ENCODE peak calls at places on chromosomes 7 and 10, in ten cellular contexts. O is adipocyte; K is IMR-90; D is HCT116; N is CD4-positive, CD25-positive, alpha-beta regulatory T cell; G is GM23248; F is right lobe of liver; A is tibial nerve; X is Peyer's patch; I is OCI-LY7. E is an unnamed sample. For H3K36me3, the result is how much of the 10 kb centered on the place peaks cover.

GRCh38 chr7:158710651-158711102 is 6.1 kb upstream of the NCAPG2 start:
- DNase-seq in X (no peak), I (no peak), O (no peak), K (peak), F (no peak), G (peak), D (no peak), N (no peak), A (no peak), E (no peak)

GRCh38 chr10:27440478-27440877 is 63.6 kb upstream of the RAB18 start:
- DNase-seq in A (no peak), N (no peak), G (no peak), X (no peak), D (no peak), I (no peak), O (no peak), K (no peak), F (no peak), E (no peak)

GRCh38 chr7:388961-389701 is 99.2 kb downstream of the FOXL3 start:
- DNase-seq in K (no peak), X (no peak), D (no peak), G (no peak), I (no peak), F (peak), O (no peak), N (no peak), A (no peak), E (no peak)

GRCh38 chr7:24963218-24963617 is 16.8 kb downstream of the OSBPL3 start:
- DNase-seq in D (no peak), F (peak), N (no peak), G (peak), X (no peak), A (peak), I (peak), O (no peak), K (peak), E (no peak)

GRCh38 chr10:3427316-3427715 is 254.7 kb upstream of the PITRM1 start:
- DNase-seq in G (peak), N (no peak), F (no peak), I (no peak), O (no peak), K (peak), X (no peak), A (no peak), D (no peak), E (no peak)

GRCh38 chr10:29486466-29486865 is 148.3 kb downstream of the SVIL start:
- DNase-seq in K (no peak), X (no peak), I (no peak), O (no peak), A (no peak), G (no peak), F (no peak), N (no peak), D (no peak), E (no peak)

GRCh38 chr10:120011359-120012132 is 119.0 kb downstream of the SEC23IP start:
- DNase-seq in F (no peak), D (no peak), O (no peak), N (no peak), X (no peak), K (no peak), A (no peak), I (no peak), G (no peak), E (no peak)

GRCh38 chr7:112176241-112176640 is 30.0 kb downstream of the DOCK4 start:
- DNase-seq in O (no peak), I (no peak), F (no peak), D (no peak), A (no peak), G (no peak), K (no peak), N (no peak), X (no peak), E (no peak)

GRCh38 chr10:3132036-3133025 is 40.3 kb downstream of the PITRM1 start:
- DNase-seq in D (no peak), N (no peak), O (peak), X (no peak), A (no peak), F (no peak), I (no peak), K (no peak), G (peak), E (no peak)

GRCh38 chr7:151206914-151207313 is 3.4 kb downstream of the H2BK1 start:
- DNase-seq in G (no peak), K (no peak), X (no peak), A (no peak), O (no peak), I (no peak), F (no peak), N (no peak), D (no peak), E (no peak)

GRCh38 chr10:110916554-110917346 is 2.2 kb downstream of the BBIP1 start:
- DNase-seq in D (no peak), K (peak), O (peak), I (no peak), A (no peak), F (no peak), X (no peak), G (peak), N (no peak), E (no peak)

GRCh38 chr10:69222157-69223027 is 2.3 kb downstream of the HKDC1 start:
- DNase-seq in A (peak), G (peak), X (peak), F (no peak), D (peak), N (peak), O (peak), K (peak), I (peak), E (peak)

GRCh38 chr7:7351832-7352231 is 169.5 kb downstream of the C1GALT1 start:
- DNase-seq in O (no peak), N (no peak), I (no peak), A (no peak), G (no peak), D (no peak), X (no peak), K (no peak), F (no peak), E (no peak)

GRCh38 chr7:18191329-18191728 is 163.7 kb upstream of the PRPS1L1 start:
- DNase-seq in I (no peak), N (no peak), D (no peak), G (no peak), F (no peak), K (no peak), X (no peak), A (no peak), O (no peak), E (no peak)

GRCh38 chr7:47253650-47254080 is 328.2 kb downstream of the TNS3 start:
- DNase-seq in K (peak), N (no peak), I (no peak), X (no peak), D (peak), O (peak), F (no peak), A (peak), G (peak), E (no peak)

GRCh38 chr10:29646238-29646902 is 11.6 kb upstream of the SVIL start:
- DNase-seq in O (peak), F (peak), N (no peak), D (no peak), G (peak), I (no peak), K (peak), X (no peak), A (peak), E (no peak)

GRCh38 chr10:44902838-44903545 is 8.1 kb upstream of the TMEM72 start:
- DNase-seq in K (no peak), O (no peak), N (no peak), X (no peak), F (no peak), A (no peak), D (no peak), I (no peak), G (no peak), E (no peak)

DNA sequence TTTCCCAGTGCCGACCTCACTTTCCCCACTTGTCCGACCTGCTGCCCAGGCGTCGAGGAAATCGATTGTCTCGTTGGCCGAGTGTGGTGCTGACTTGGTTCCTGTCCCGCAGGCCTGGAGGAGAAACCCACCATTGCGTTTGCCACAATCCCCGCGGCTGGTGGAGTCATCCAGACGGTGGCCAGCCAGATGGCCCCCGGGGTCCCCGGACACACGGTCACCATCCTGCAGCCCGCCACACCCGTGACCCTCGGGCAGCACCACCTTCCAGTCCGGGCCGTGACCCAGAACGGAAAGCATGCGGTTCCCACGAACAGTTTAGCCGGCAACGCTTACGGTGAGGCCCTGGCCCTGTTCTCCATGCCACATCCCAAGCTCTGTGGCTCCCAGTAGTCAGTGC is 14.5 kb upstream of the AP5Z1 start:
- DNase-seq in N (no peak), K (no peak), A (no peak), X (no peak), D (no peak), I (no peak), F (peak), G (no peak), O (no peak), E (no peak)
- H3K36me3 ChIP-seq in N (half or more), K (half or more), A (under half), X (half or more), D (under half), I (half or more), F (half or more), G (under half), O (half or more), E (under half)

DNA sequence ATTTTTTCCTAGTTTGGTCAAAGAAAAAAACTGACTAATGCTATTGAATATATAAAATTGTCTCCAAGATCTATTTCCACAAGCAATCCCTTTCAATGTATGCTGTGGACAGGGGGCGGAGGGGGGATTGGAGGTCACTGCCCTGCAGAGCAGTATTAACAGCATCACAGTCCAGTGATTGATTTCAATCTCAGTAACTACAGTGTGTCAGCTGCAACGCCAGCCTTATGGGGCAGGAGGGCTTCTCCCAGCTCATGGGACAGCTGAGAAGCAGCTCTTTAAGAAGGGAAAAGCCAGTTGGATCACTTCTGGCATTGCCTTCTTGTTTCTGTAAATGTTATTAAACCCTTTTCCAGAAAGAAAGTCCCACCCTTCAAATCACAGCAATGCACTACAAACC is 65.0 kb downstream of the RAPGEF5 start:
- DNase-seq in O (no peak), F (no peak), I (no peak), D (no peak), X (no peak), K (no peak), N (no peak), G (no peak), A (no peak), E (no peak)
- H3K36me3 ChIP-seq in O (under half), F (under half), I (half or more), D (under half), X (under half), K (under half), N (under half), G (under half), A (under half), E (under half)

DNA sequence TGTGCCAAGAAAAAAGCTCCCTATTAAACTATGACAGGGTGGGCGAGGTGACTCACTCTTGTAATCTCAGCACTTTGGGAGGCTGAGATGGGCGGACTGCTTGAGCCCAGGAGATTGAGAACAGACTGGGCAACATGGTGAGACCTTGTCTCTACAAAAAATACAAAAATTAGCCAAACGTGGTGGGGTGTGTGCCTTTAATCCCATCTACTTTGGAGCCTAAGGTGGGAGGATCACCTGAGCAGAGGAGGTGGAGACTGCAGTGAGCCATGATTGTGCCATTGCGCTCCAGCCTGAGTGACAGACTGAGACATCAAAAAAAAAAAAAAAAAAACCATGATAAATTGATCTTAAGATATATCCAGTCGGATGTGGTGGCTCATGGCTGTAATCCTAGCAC is 11.5 kb downstream of the POLR3A start:
- DNase-seq in N (no peak), D (no peak), G (no peak), O (no peak), X (no peak), K (no peak), F (no peak), I (no peak), A (no peak), E (no peak)
- H3K36me3 ChIP-seq in N (half or more), D (half or more), G (half or more), O (half or more), X (half or more), K (half or more), F (half or more), I (half or more), A (under half), E (half or more)

DNA sequence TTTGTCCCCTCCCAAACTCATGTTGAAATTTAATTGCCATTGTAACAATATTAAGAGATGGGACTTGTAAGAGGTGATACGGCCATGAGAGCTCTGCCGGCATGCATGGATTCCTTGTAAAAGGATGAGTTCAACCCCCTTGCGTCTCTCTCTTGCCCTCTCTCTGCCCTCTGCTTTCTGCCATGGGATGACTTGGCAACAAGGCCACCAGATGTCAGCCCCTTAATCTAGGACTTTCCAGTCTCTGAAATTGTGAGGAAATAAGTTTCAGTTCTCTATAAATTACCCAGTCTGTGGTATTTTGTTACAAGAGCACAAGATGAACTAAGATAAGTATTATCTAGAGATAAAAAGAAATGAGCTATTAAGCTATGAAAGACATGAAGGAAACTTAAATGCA is 145.8 kb upstream of the AHR start:
- DNase-seq in F (no peak), N (no peak), D (no peak), K (no peak), I (no peak), A (no peak), G (no peak), O (no peak), X (no peak), E (no peak)
- H3K36me3 ChIP-seq in F (under half), N (under half), D (under half), K (under half), I (under half), A (under half), G (under half), O (under half), X (under half), E (under half)

GRCh38 chr10:112958275-112958995 is 8.4 kb downstream of the TCF7L2 start:
- DNase-seq in X (no peak), I (no peak), K (peak), N (no peak), A (no peak), F (no peak), D (no peak), G (peak), O (peak), E (no peak)
- H3K36me3 ChIP-seq in X (under half), I (under half), K (under half), N (under half), A (under half), F (under half), D (under half), G (under half), O (under half), E (under half)

GRCh38 chr10:18608581-18608980 is 42.8 kb downstream of the NSUN6 start:
- DNase-seq in K (no peak), G (no peak), A (no peak), I (no peak), O (no peak), D (no peak), N (no peak), F (no peak), X (no peak), E (no peak)

GRCh38 chr10:18611168-18611567 is 40.2 kb downstream of the NSUN6 start:
- DNase-seq in N (no peak), A (no peak), D (no peak), K (no peak), G (no peak), I (no peak), F (no peak), O (no peak), X (no peak), E (no peak)

GRCh38 chr10:18607979-18608378 is 43.4 kb downstream of the NSUN6 start:
- DNase-seq in D (no peak), K (peak), N (no peak), O (peak), I (no peak), G (peak), F (no peak), X (no peak), A (no peak), E (no peak)

GRCh38 chr10:18607503-18607902 is 43.9 kb downstream of the NSUN6 start:
- DNase-seq in F (no peak), K (peak), X (no peak), O (peak), N (no peak), D (peak), I (peak), G (peak), A (peak), E (no peak)

GRCh38 chr10:18610517-18610916 is 40.9 kb downstream of the NSUN6 start:
- DNase-seq in G (peak), K (peak), I (no peak), D (peak), F (peak), N (no peak), X (no peak), O (peak), A (no peak), E (no peak)
- H3K36me3 ChIP-seq in G (under half), K (under half), I (half or more), D (under half), F (under half), N (under half), X (under half), O (under half), A (under half), E (under half)

GRCh38 chr7:147681530-147681929 is 909.0 kb upstream of the C7orf33 start:
- DNase-seq in K (no peak), O (no peak), A (no peak), N (no peak), I (no peak), F (no peak), X (no peak), D (no peak), G (no peak), E (no peak)
- H3K36me3 ChIP-seq in K (under half), O (under half), A (under half), N (under half), I (under half), F (under half), X (under half), D (under half), G (under half), E (under half)

E was measured in CD8-positive, alpha-beta memory T cell.